ENCODE peak calls at places on chromosomes 11 and 22, in eight cellular contexts. One of them, this sample, is unnamed.

GRCh38 chr11:64665381-64665780 is 57.6 kb downstream of the NRXN2 start:
- DNase-seq in right lobe of liver: no peak
- DNase-seq in heart left ventricle: no peak
- DNase-seq in astrocyte of the cerebellum: no peak
- DNase-seq in epithelial cell of esophagus: no peak
- DNase-seq in astrocyte of the spinal cord: no peak
- DNase-seq in psoas muscle: peak; percentile 60
- DNase-seq in RWPE1: no peak
- DNase-seq in this sample: no peak

GRCh38 chr22:25120093-25120561 is 79.5 kb upstream of the CRYBB3 start:
- DNase-seq in right lobe of liver: peak; percentile 85
- DNase-seq in heart left ventricle: peak; percentile 42
- DNase-seq in astrocyte of the cerebellum: no peak
- DNase-seq in epithelial cell of esophagus: no peak
- DNase-seq in astrocyte of the spinal cord: no peak
- DNase-seq in psoas muscle: peak; percentile 62
- DNase-seq in RWPE1: no peak
- DNase-seq in this sample: peak; percentile 91

GRCh38 chr11:82547163-82547560 is 186.5 kb downstream of the FAM181B start:
- DNase-seq in right lobe of liver: no peak
- DNase-seq in heart left ventricle: no peak
- DNase-seq in astrocyte of the cerebellum: no peak
- DNase-seq in epithelial cell of esophagus: peak; percentile 45
- DNase-seq in astrocyte of the spinal cord: no peak
- DNase-seq in psoas muscle: no peak
- DNase-seq in RWPE1: no peak
- DNase-seq in this sample: no peak

GRCh38 chr22:35449829-35450689 is 50.1 kb downstream of the MCM5 start:
- DNase-seq in right lobe of liver: no peak
- DNase-seq in heart left ventricle: no peak
- DNase-seq in astrocyte of the cerebellum: no peak
- DNase-seq in epithelial cell of esophagus: no peak
- DNase-seq in astrocyte of the spinal cord: no peak
- DNase-seq in psoas muscle: no peak
- DNase-seq in RWPE1: no peak
- DNase-seq in this sample: no peak

GRCh38 chr11:91299980-91300379 is 924.6 kb upstream of the FAT3 start:
- DNase-seq in right lobe of liver: no peak
- DNase-seq in heart left ventricle: no peak
- DNase-seq in astrocyte of the cerebellum: peak; percentile 22
- DNase-seq in epithelial cell of esophagus: no peak
- DNase-seq in astrocyte of the spinal cord: peak; percentile 60
- DNase-seq in psoas muscle: no peak
- DNase-seq in RWPE1: no peak
- DNase-seq in this sample: peak; percentile 1

GRCh38 chr11:112113539-112114457 is 27.1 kb downstream of the SDHD start:
- DNase-seq in right lobe of liver: no peak
- DNase-seq in heart left ventricle: no peak
- DNase-seq in astrocyte of the cerebellum: peak; percentile 23
- DNase-seq in epithelial cell of esophagus: peak; percentile 69
- DNase-seq in astrocyte of the spinal cord: peak; percentile 61
- DNase-seq in psoas muscle: no peak
- DNase-seq in RWPE1: peak; percentile 48
- DNase-seq in this sample: no peak

GRCh38 chr11:134920851-134921608 is 509.0 kb upstream of the B3GAT1 start:
- DNase-seq in right lobe of liver: no peak
- DNase-seq in heart left ventricle: no peak
- DNase-seq in astrocyte of the cerebellum: no peak
- DNase-seq in epithelial cell of esophagus: no peak
- DNase-seq in astrocyte of the spinal cord: no peak
- DNase-seq in psoas muscle: no peak
- DNase-seq in RWPE1: no peak
- DNase-seq in this sample: no peak

GRCh38 chr11:119056397-119056999 is 507 bp downstream of the HYOU1 start:
- DNase-seq in right lobe of liver: peak; percentile 63
- DNase-seq in heart left ventricle: no peak
- DNase-seq in astrocyte of the cerebellum: no peak
- DNase-seq in epithelial cell of esophagus: peak; percentile 64
- DNase-seq in astrocyte of the spinal cord: no peak
- DNase-seq in psoas muscle: peak; percentile 64
- DNase-seq in RWPE1: peak; percentile 62
- DNase-seq in this sample: peak; percentile 28

GRCh38 chr22:24761888-24762675 is 12.4 kb downstream of the PIWIL3 start:
- DNase-seq in right lobe of liver: no peak
- DNase-seq in heart left ventricle: no peak
- DNase-seq in astrocyte of the cerebellum: no peak
- DNase-seq in epithelial cell of esophagus: no peak
- DNase-seq in astrocyte of the spinal cord: no peak
- DNase-seq in psoas muscle: no peak
- DNase-seq in RWPE1: no peak
- DNase-seq in this sample: no peak

GRCh38 chr11:68164437-68164836 is 43.2 kb upstream of the CHKA start:
- DNase-seq in right lobe of liver: no peak
- DNase-seq in heart left ventricle: no peak
- DNase-seq in astrocyte of the cerebellum: no peak
- DNase-seq in epithelial cell of esophagus: peak; percentile 79
- DNase-seq in astrocyte of the spinal cord: peak; percentile 36
- DNase-seq in psoas muscle: no peak
- DNase-seq in RWPE1: peak; percentile 58
- DNase-seq in this sample: no peak

GRCh38 chr22:36613958-36614357 is 85.0 kb upstream of the EIF3D start:
- DNase-seq in right lobe of liver: no peak
- DNase-seq in heart left ventricle: no peak
- DNase-seq in astrocyte of the cerebellum: peak; percentile 18
- DNase-seq in epithelial cell of esophagus: no peak
- DNase-seq in astrocyte of the spinal cord: no peak
- DNase-seq in psoas muscle: no peak
- DNase-seq in RWPE1: no peak
- DNase-seq in this sample: no peak

GRCh38 chr22:43038325-43038724 is 23.4 kb upstream of the PACSIN2 start:
- DNase-seq in right lobe of liver: no peak
- DNase-seq in heart left ventricle: no peak
- DNase-seq in astrocyte of the cerebellum: no peak
- DNase-seq in epithelial cell of esophagus: peak; percentile 12
- DNase-seq in astrocyte of the spinal cord: no peak
- DNase-seq in psoas muscle: no peak
- DNase-seq in RWPE1: no peak
- DNase-seq in this sample: no peak

GRCh38 chr11:1876361-1877063 is 15.2 kb downstream of the PRR33 start:
- DNase-seq in right lobe of liver: peak; percentile 62
- DNase-seq in heart left ventricle: peak; percentile 85
- DNase-seq in astrocyte of the cerebellum: no peak
- DNase-seq in epithelial cell of esophagus: peak; percentile 46
- DNase-seq in astrocyte of the spinal cord: peak; percentile 65
- DNase-seq in psoas muscle: peak; percentile 89
- DNase-seq in RWPE1: peak; percentile 19
- DNase-seq in this sample: peak; percentile 72
- TF ChIP-seq CTCF in right lobe of liver: peak; percentile 42
- TF ChIP-seq CTCF in heart left ventricle: peak; percentile 63
- TF ChIP-seq CTCF in astrocyte of the cerebellum: peak; percentile 64
- TF ChIP-seq CTCF in epithelial cell of esophagus: peak; percentile 50
- TF ChIP-seq CTCF in astrocyte of the spinal cord: peak; percentile 73
- TF ChIP-seq CTCF in psoas muscle: peak; percentile 62
- TF ChIP-seq CTCF in RWPE1: peak; percentile 75
- TF ChIP-seq CTCF in this sample: peak; percentile 56

GRCh38 chr11:26649884-26650283 is 72.0 kb downstream of the SLC5A12 start:
- DNase-seq in right lobe of liver: no peak
- DNase-seq in heart left ventricle: no peak
- DNase-seq in astrocyte of the cerebellum: peak; percentile 59
- DNase-seq in epithelial cell of esophagus: peak; percentile 87
- DNase-seq in astrocyte of the spinal cord: peak; percentile 79
- DNase-seq in psoas muscle: no peak
- DNase-seq in RWPE1: peak; percentile 55
- DNase-seq in this sample: peak; percentile 72
- TF ChIP-seq CTCF in right lobe of liver: peak; percentile 83
- TF ChIP-seq CTCF in heart left ventricle: peak; percentile 58
- TF ChIP-seq CTCF in astrocyte of the cerebellum: peak; percentile 79
- TF ChIP-seq CTCF in epithelial cell of esophagus: peak; percentile 87
- TF ChIP-seq CTCF in astrocyte of the spinal cord: peak; percentile 79
- TF ChIP-seq CTCF in psoas muscle: peak; percentile 50
- TF ChIP-seq CTCF in RWPE1: peak; percentile 83
- TF ChIP-seq CTCF in this sample: peak; percentile 65

GRCh38 chr11:81255905-81256304 is 1477.8 kb downstream of the FAM181B start:
- DNase-seq in right lobe of liver: no peak
- DNase-seq in heart left ventricle: no peak
- DNase-seq in astrocyte of the cerebellum: peak; percentile 40
- DNase-seq in epithelial cell of esophagus: no peak
- DNase-seq in astrocyte of the spinal cord: no peak
- DNase-seq in psoas muscle: no peak
- DNase-seq in RWPE1: no peak
- DNase-seq in this sample: no peak

GRCh38 chr11:81253226-81253625 is 1480.4 kb downstream of the FAM181B start:
- DNase-seq in right lobe of liver: no peak
- DNase-seq in heart left ventricle: no peak
- DNase-seq in astrocyte of the cerebellum: no peak
- DNase-seq in epithelial cell of esophagus: no peak
- DNase-seq in astrocyte of the spinal cord: no peak
- DNase-seq in psoas muscle: no peak
- DNase-seq in RWPE1: no peak
- DNase-seq in this sample: no peak
- TF ChIP-seq CTCF in right lobe of liver: no peak
- TF ChIP-seq CTCF in heart left ventricle: no peak
- TF ChIP-seq CTCF in astrocyte of the cerebellum: no peak
- TF ChIP-seq CTCF in epithelial cell of esophagus: no peak
- TF ChIP-seq CTCF in astrocyte of the spinal cord: no peak
- TF ChIP-seq CTCF in psoas muscle: no peak
- TF ChIP-seq CTCF in RWPE1: no peak
- TF ChIP-seq CTCF in this sample: no peak

GRCh38 chr11:96242971-96243647 is 99.9 kb downstream of the MAML2 start:
- DNase-seq in right lobe of liver: peak; percentile 88
- DNase-seq in heart left ventricle: peak; percentile 92
- DNase-seq in astrocyte of the cerebellum: peak; percentile 94
- DNase-seq in epithelial cell of esophagus: peak; percentile 98
- DNase-seq in astrocyte of the spinal cord: peak; percentile 99
- DNase-seq in psoas muscle: peak; percentile 93
- DNase-seq in RWPE1: peak; percentile 94
- DNase-seq in this sample: peak; percentile 91

GRCh38 chr11:96242191-96242845 is 100.7 kb downstream of the MAML2 start:
- DNase-seq in right lobe of liver: no peak
- DNase-seq in heart left ventricle: no peak
- DNase-seq in astrocyte of the cerebellum: no peak
- DNase-seq in epithelial cell of esophagus: peak; percentile 43
- DNase-seq in astrocyte of the spinal cord: no peak
- DNase-seq in psoas muscle: no peak
- DNase-seq in RWPE1: no peak
- DNase-seq in this sample: no peak

GRCh38 chr11:96238563-96239166 is 104.3 kb downstream of the MAML2 start:
- DNase-seq in right lobe of liver: no peak
- DNase-seq in heart left ventricle: no peak
- DNase-seq in astrocyte of the cerebellum: no peak
- DNase-seq in epithelial cell of esophagus: peak; percentile 64
- DNase-seq in astrocyte of the spinal cord: no peak
- DNase-seq in psoas muscle: no peak
- DNase-seq in RWPE1: no peak
- DNase-seq in this sample: no peak

GRCh38 chr11:96237759-96238158 is 105.2 kb downstream of the MAML2 start:
- DNase-seq in right lobe of liver: no peak
- DNase-seq in heart left ventricle: no peak
- DNase-seq in astrocyte of the cerebellum: no peak
- DNase-seq in epithelial cell of esophagus: peak; percentile 71
- DNase-seq in astrocyte of the spinal cord: no peak
- DNase-seq in psoas muscle: no peak
- DNase-seq in RWPE1: no peak
- DNase-seq in this sample: no peak

DNA sequence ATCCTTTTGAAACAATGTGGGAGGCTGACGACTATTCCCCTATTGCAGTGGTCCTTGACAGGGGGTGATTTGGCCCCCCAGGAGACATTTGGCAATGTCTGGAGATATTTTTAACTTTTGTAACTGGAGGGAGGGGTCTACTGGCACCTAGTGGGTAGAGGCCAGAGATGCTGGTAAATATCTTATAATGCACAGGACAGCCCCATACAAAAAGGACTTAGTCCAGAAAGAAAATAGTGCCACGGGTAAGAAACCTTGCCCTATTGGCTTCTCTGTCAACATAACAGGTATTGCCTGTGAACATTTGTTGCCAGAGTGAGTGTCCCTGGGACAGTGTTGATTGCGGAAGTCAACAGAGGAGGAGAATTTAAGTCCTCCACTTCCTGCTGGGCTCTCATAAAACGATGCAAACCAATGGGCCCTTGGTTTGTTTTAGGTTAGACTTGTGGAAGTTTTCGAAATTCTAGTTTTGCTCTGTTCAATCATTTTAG is 101.6 kb downstream of the MAML2 start:
- DNase-seq in right lobe of liver: no peak
- DNase-seq in heart left ventricle: no peak
- DNase-seq in astrocyte of the cerebellum: no peak
- DNase-seq in epithelial cell of esophagus: no peak
- DNase-seq in astrocyte of the spinal cord: no peak
- DNase-seq in psoas muscle: no peak
- DNase-seq in RWPE1: no peak
- DNase-seq in this sample: peak; percentile 29
- TF ChIP-seq CTCF in right lobe of liver: no peak
- TF ChIP-seq CTCF in heart left ventricle: no peak
- TF ChIP-seq CTCF in astrocyte of the cerebellum: peak; percentile 7
- TF ChIP-seq CTCF in epithelial cell of esophagus: no peak
- TF ChIP-seq CTCF in astrocyte of the spinal cord: no peak
- TF ChIP-seq CTCF in psoas muscle: no peak
- TF ChIP-seq CTCF in RWPE1: no peak
- TF ChIP-seq CTCF in this sample: no peak

DNA sequence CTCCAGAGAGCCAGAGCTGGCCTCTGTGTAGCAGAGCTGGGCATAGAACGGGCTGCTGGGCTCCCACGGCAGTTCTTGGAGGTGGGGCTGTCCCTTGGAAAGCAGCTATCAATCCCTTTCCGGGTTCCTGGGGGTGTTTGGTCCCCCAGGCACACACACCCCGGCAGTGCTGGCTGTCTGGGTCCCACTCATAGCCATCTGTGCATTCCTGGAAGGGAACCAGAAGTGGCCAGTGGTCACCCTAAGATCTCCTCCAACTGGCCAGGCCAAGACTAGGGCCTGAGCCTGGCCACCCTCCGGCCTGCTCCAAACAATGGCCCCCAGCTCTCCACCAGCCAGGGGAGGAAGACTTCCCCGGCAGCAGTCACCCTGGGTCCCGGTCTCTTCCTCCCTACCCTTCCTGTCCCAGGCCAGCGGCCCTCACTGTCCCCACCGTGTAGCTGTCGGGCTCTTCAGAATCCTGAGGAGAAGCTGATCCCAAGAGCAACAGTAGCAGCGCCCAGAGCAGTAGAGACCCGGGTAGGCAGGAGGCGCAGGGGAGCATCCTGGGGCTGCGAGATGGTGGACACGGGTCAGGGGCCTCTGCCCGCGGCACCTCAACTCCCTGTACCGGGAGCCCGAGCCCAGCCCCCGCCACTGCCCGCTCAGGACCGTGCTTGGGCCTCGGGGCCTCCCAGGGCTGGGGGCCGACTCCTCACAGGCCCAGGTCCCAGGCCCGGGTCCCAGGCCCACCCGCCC is 620 bp downstream of the EFEMP2 start:
- DNase-seq in right lobe of liver: peak; percentile 56
- DNase-seq in heart left ventricle: no peak
- DNase-seq in astrocyte of the cerebellum: no peak
- DNase-seq in epithelial cell of esophagus: no peak
- DNase-seq in astrocyte of the spinal cord: peak; percentile 34
- DNase-seq in psoas muscle: peak; percentile 66
- DNase-seq in RWPE1: no peak
- DNase-seq in this sample: no peak
- TF ChIP-seq CTCF in right lobe of liver: no peak
- TF ChIP-seq CTCF in heart left ventricle: peak; percentile 12
- TF ChIP-seq CTCF in astrocyte of the cerebellum: peak; percentile 30
- TF ChIP-seq CTCF in epithelial cell of esophagus: no peak
- TF ChIP-seq CTCF in astrocyte of the spinal cord: peak; percentile 32
- TF ChIP-seq CTCF in psoas muscle: no peak
- TF ChIP-seq CTCF in RWPE1: no peak
- TF ChIP-seq CTCF in this sample: no peak